ENCODE peak calls at places on chromosomes 12 and 14, in six cellular contexts. C is stimulated activated CD8-positive, alpha-beta memory T cell treated with anti-CD3 and anti-CD28 coated beads, Interleukin-2, amount 100 ng/mL, for 1 hour; B is T-helper 1 cell; J is posterior cingulate gyrus; G is fibroblast of pulmonary artery; M is HuH-7. W is an unnamed sample.

GRCh38 chr14:54465654-54466053 is 23.1 kb downstream of the GMFB start:
- DNase-seq in C (no peak), B (no peak), J (no peak), G (no peak), M (no peak), W (no peak)

GRCh38 chr14:29222671-29223268 is 456.2 kb downstream of the FOXG1 start:
- DNase-seq in C (no peak), B (no peak), J (no peak), G (peak; percentile 76), M (peak; percentile 2), W (no peak)

GRCh38 chr14:64509036-64509435 is 4.5 kb downstream of the ZBTB1 start:
- DNase-seq in C (no peak), B (no peak), J (no peak), G (no peak), M (no peak), W (no peak)

GRCh38 chr12:56188786-56189335 is 422 bp downstream of the SMARCC2 start:
- DNase-seq in C (no peak), B (no peak), J (no peak), G (no peak), M (peak; percentile 34), W (no peak)

GRCh38 chr12:119061208-119061796 is 80.0 kb downstream of the SRRM4 start:
- DNase-seq in C (no peak), B (no peak), J (no peak), G (peak; percentile 51), M (peak; percentile 4), W (no peak)

GRCh38 chr12:28870839-28871440 is 278.1 kb upstream of the FAR2 start:
- DNase-seq in C (no peak), B (no peak), J (no peak), G (peak; percentile 20), M (no peak), W (no peak)

GRCh38 chr14:62209287-62209899 is 447.2 kb downstream of the SNAPC1 start:
- DNase-seq in C (no peak), B (no peak), J (no peak), G (peak; percentile 94), M (no peak), W (no peak)

GRCh38 chr12:131831635-131832041 is 3.4 kb downstream of the MMP17 start:
- DNase-seq in C (no peak), B (no peak), J (no peak), G (peak; percentile 82), M (no peak), W (no peak)

GRCh38 chr12:25959069-25959961 is 833 bp downstream of the RASSF8 start:
- DNase-seq in C (no peak), B (no peak), J (no peak), G (peak; percentile 88), M (peak; percentile 42), W (no peak)

GRCh38 chr14:53209370-53209769 is 56.2 kb upstream of the DDHD1 start:
- DNase-seq in C (no peak), B (no peak), J (no peak), G (peak; percentile 57), M (no peak), W (no peak)

GRCh38 chr12:1594045-1594294 is 411 bp downstream of the FBXL14 start:
- DNase-seq in C (no peak), B (no peak), J (peak; percentile 54), G (no peak), M (no peak), W (no peak)

GRCh38 chr12:53298154-53298553 is 1.3 kb upstream of the MYG1 start:
- DNase-seq in C (no peak), B (no peak), J (no peak), G (peak; percentile 90), M (no peak), W (no peak)

GRCh38 chr12:51901121-51901812 is 6.0 kb upstream of the ACVRL1 start:
- DNase-seq in C (no peak), B (no peak), J (no peak), G (no peak), M (no peak), W (no peak)

GRCh38 chr12:97557116-97557515 is 94.5 kb downstream of the RMST start:
- DNase-seq in C (no peak), B (no peak), J (no peak), G (no peak), M (no peak), W (no peak)

GRCh38 chr12:2396448-2396871 is 343.7 kb downstream of the CACNA1C start:
- DNase-seq in C (no peak), B (no peak), J (no peak), G (peak; percentile 20), M (no peak), W (no peak)

GRCh38 chr14:69964841-69965240 is 85.6 kb downstream of the SMOC1 start:
- DNase-seq in C (no peak), B (no peak), J (no peak), G (no peak), M (no peak), W (no peak)

GRCh38 chr12:124557518-124558223 is 9.7 kb downstream of the NCOR2 start:
- DNase-seq in C (no peak), B (no peak), J (no peak), G (no peak), M (no peak), W (no peak)

GRCh38 chr14:99574099-99574880 is 29.7 kb downstream of the CCDC85C start:
- DNase-seq in C (no peak), B (no peak), J (no peak), G (peak; percentile 85), M (peak; percentile 74), W (no peak)

GRCh38 chr12:113242018-113242418 is 20.8 kb downstream of the TPCN1 start:
- DNase-seq in C (no peak), B (no peak), J (no peak), G (no peak), M (no peak), W (no peak)

GRCh38 chr12:47071241-47071852 is 8.1 kb upstream of the PCED1B start:
- DNase-seq in C (no peak), B (no peak), J (no peak), G (no peak), M (peak; percentile 54), W (no peak)

GRCh38 chr14:95651028-95651427 is 35.2 kb upstream of the TCL1B start:
- DNase-seq in C (no peak), B (no peak), J (no peak), G (no peak), M (no peak), W (no peak)

GRCh38 chr12:4564819-4565218 is 2.8 kb downstream of the DYRK4 start:
- DNase-seq in C (no peak), B (no peak), J (no peak), G (no peak), M (no peak), W (no peak)

GRCh38 chr12:561908-562593 is 101.2 kb downstream of the NINJ2 start:
- DNase-seq in C (no peak), B (no peak), J (no peak), G (no peak), M (no peak), W (no peak)

GRCh38 chr12:108193922-108194321 is 64.8 kb downstream of the WSCD2 start:
- DNase-seq in C (no peak), B (no peak), J (no peak), G (peak; percentile 16), M (peak; percentile 60), W (no peak)

GRCh38 chr14:64806202-64806861 is 73.4 kb downstream of the SPTB start:
- DNase-seq in C (no peak), B (no peak), J (no peak), G (peak; percentile 59), M (no peak), W (no peak)

GRCh38 chr12:27119797-27120196 is 37.4 kb upstream of the C12orf71 start:
- DNase-seq in C (no peak), B (no peak), J (no peak), G (no peak), M (no peak), W (no peak)

GRCh38 chr14:53894456-53894855 is 62.2 kb downstream of the BMP4 start:
- DNase-seq in C (no peak), B (no peak), J (no peak), G (peak; percentile 74), M (no peak), W (no peak)

GRCh38 chr12:121893901-121894540 is 5.4 kb downstream of the PSMD9 start:
- DNase-seq in C (no peak), B (no peak), J (no peak), G (peak; percentile 74), M (no peak), W (no peak)

GRCh38 chr12:107704056-107704455 is 18.5 kb downstream of the PWP1 start:
- DNase-seq in C (no peak), B (no peak), J (no peak), G (no peak), M (no peak), W (no peak)

GRCh38 chr14:68884031-68885030 is 91.5 kb upstream of the ZFP36L1 start:
- DNase-seq in C (no peak), B (no peak), J (no peak), G (peak; percentile 88), M (no peak), W (no peak)

GRCh38 chr14:64938972-64939816 is 3.4 kb downstream of the GPX2 start:
- DNase-seq in C (no peak), B (no peak), J (no peak), G (no peak), M (no peak), W (no peak)

GRCh38 chr12:69354561-69355187 is 4.9 kb upstream of the YEATS4 start:
- DNase-seq in C (no peak), B (no peak), J (no peak), G (no peak), M (no peak), W (no peak)

GRCh38 chr12:59079029-59079428 is 158.7 kb upstream of the LRIG3 start:
- DNase-seq in C (no peak), B (no peak), J (no peak), G (no peak), M (no peak), W (no peak)

W was measured in T follicular helper cell.